ENCODE peak calls at places on chromosomes 2 and 18, in six cellular contexts. U is Daoy, Q is IMR-90, O is NCI-H1092 treated with DMSO at 0.1 percent for 48 hours, F is osteocyte, J is SK-MEL-5. C is an unnamed sample.

GRCh38 chr2:218368621-218369153 is 12.0 kb downstream of the CATIP start:
- DNase-seq in Q (no peak), F (no peak), O (peak; percentile 69), U (no peak), J (no peak), C (peak; percentile 36)

GRCh38 chr18:74633652-74634352 is 36.1 kb downstream of the ZNF407 start:
- DNase-seq in J (no peak), Q (peak; percentile 44), U (peak; percentile 18), O (no peak), F (no peak), C (no peak)

GRCh38 chr18:61546598-61546997 is 213.4 kb downstream of the CDH20 start:
- DNase-seq in O (no peak), F (no peak), J (no peak), U (peak; percentile 56), Q (peak; percentile 86), C (no peak)

GRCh38 chr2:68319397-68320117 is at the start of gene CNRIP1:
- DNase-seq in O (peak; percentile 68), F (peak; percentile 88), U (peak; percentile 82), Q (peak; percentile 83), J (peak; percentile 83), C (peak; percentile 80)

GRCh38 chr2:15783489-15783888 is 156.9 kb upstream of the MYCN start:
- DNase-seq in F (no peak), U (no peak), O (no peak), J (no peak), Q (no peak), C (no peak)

GRCh38 chr2:78845786-78846185 is 179.7 kb upstream of the REG3G start:
- DNase-seq in F (no peak), J (no peak), Q (no peak), O (no peak), U (no peak), C (no peak)

GRCh38 chr2:112077814-112078213 is 22.7 kb downstream of the TMEM87B start:
- DNase-seq in O (no peak), U (peak; percentile 13), J (peak; percentile 27), F (no peak), Q (no peak), C (no peak)

GRCh38 chr18:32958746-32959145 is 185.9 kb upstream of the KLHL14 start:
- DNase-seq in J (no peak), O (no peak), Q (no peak), U (no peak), F (no peak), C (no peak)

GRCh38 chr2:196801578-196801977 is 2.1 kb upstream of the GTF3C3 start:
- DNase-seq in Q (peak; percentile 38), F (no peak), U (peak; percentile 33), O (no peak), J (no peak), C (no peak)

GRCh38 chr2:42371621-42372473 is 10.8 kb upstream of the COX7A2L start:
- DNase-seq in O (no peak), J (peak; percentile 84), Q (no peak), U (no peak), F (no peak), C (no peak)

GRCh38 chr18:54149078-54149697 is 75.3 kb downstream of the MBD2 start:
- DNase-seq in Q (peak; percentile 88), O (no peak), U (peak; percentile 81), J (peak; percentile 46), F (no peak), C (no peak)

GRCh38 chr2:55047677-55048299 is 2.5 kb downstream of the RTN4 start:
- DNase-seq in O (no peak), J (peak; percentile 61), F (no peak), Q (peak; percentile 39), U (peak; percentile 18), C (peak; percentile 53)

GRCh38 chr2:181203412-181203811 is 223.0 kb downstream of the UBE2E3 start:
- DNase-seq in U (peak; percentile 76), Q (peak; percentile 83), F (no peak), J (no peak), O (no peak), C (no peak)

GRCh38 chr18:79912409-79912991 is 39.0 kb downstream of the SLC66A2 start:
- DNase-seq in J (no peak), F (peak; percentile 80), U (no peak), Q (no peak), O (no peak), C (peak; percentile 65)

GRCh38 chr2:176071330-176072291 is 12.2 kb downstream of the EVX2 start:
- DNase-seq in Q (no peak), J (no peak), O (no peak), F (no peak), U (no peak), C (no peak)

GRCh38 chr2:86002375-86002774 is 103.3 kb downstream of the POLR1A start:
- DNase-seq in U (no peak), F (no peak), O (no peak), J (no peak), Q (no peak), C (no peak)

GRCh38 chr2:182716665-182716990 is 571 bp downstream of the DNAJC10 start:
- DNase-seq in J (no peak), Q (no peak), F (no peak), O (no peak), U (no peak), C (no peak)

GRCh38 chr18:58454406-58455061 is 174.4 kb downstream of the ALPK2 start:
- DNase-seq in F (no peak), Q (no peak), J (no peak), O (no peak), U (peak; percentile 9), C (no peak)

GRCh38 chr2:203400805-203401585 is 72.8 kb downstream of the ABI2 start:
- DNase-seq in Q (peak; percentile 43), J (no peak), F (no peak), O (no peak), U (no peak), C (no peak)